ENCODE peak calls at places on chromosomes 7 and 10, in nine cellular contexts. E is A549, X is RWPE2, D is Panc1, V is right cardiac atrium, I is left lung, L is IMR-90, B is upper lobe of left lung, K is foreskin keratinocyte. A is an unnamed sample. For H3K4me1, the result is how much of the 10 kb centered on the place peaks cover.

GRCh38 chr7:45897042-45897690 is 8.9 kb downstream of the IGFBP1 start:
- ATAC-seq in E (no peak), D (no peak), I (no peak), K (no peak), L (no peak), B (no peak), V (no peak), X (peak), A (no peak)

GRCh38 chr7:151436446-151437162 is 3.3 kb downstream of the CRYGN start:
- ATAC-seq in I (no peak), K (no peak), E (no peak), V (peak), X (no peak), B (no peak), L (peak), D (no peak), A (peak)

GRCh38 chr7:94848992-94849576 is 58.3 kb upstream of the PPP1R9A start:
- ATAC-seq in V (no peak), B (no peak), L (no peak), K (no peak), D (no peak), X (no peak), I (no peak), E (no peak), A (no peak)

GRCh38 chr10:121516483-121516882 is 81.8 kb downstream of the FGFR2 start:
- ATAC-seq in B (no peak), V (no peak), L (no peak), D (no peak), I (no peak), X (no peak), E (no peak), K (no peak), A (no peak)

GRCh38 chr10:89337493-89337892 is 9.7 kb downstream of the IFIT3 start:
- ATAC-seq in K (peak), L (no peak), D (no peak), V (no peak), X (peak), B (no peak), I (no peak), E (no peak), A (no peak)

GRCh38 chr7:92010215-92010614 is 69.6 kb downstream of the AKAP9 start:
- ATAC-seq in X (peak), D (no peak), I (no peak), V (no peak), E (peak), L (no peak), B (no peak), K (no peak), A (no peak)

GRCh38 chr10:113005380-113005779 is 55.3 kb downstream of the TCF7L2 start:
- ATAC-seq in B (no peak), D (no peak), X (no peak), V (no peak), K (no peak), L (no peak), I (no peak), E (no peak), A (no peak)

GRCh38 chr7:102842284-102842683 is 70.5 kb upstream of the LRRC17 start:
- ATAC-seq in X (no peak), K (no peak), B (no peak), L (peak), E (no peak), D (no peak), I (no peak), V (no peak), A (no peak)

GRCh38 chr7:7395785-7396184 is 139.9 kb downstream of the COL28A1 start:
- ATAC-seq in L (no peak), D (no peak), I (peak), V (no peak), B (no peak), K (no peak), E (no peak), X (no peak), A (no peak)

GRCh38 chr10:7649673-7650330 is 17.0 kb downstream of the ITIH5 start:
- ATAC-seq in D (no peak), X (no peak), B (no peak), K (no peak), I (no peak), E (no peak), L (no peak), V (no peak), A (peak)

GRCh38 chr10:88849224-88849623 is 2.4 kb downstream of the ANKRD22 start:
- ATAC-seq in L (peak), I (no peak), K (no peak), B (no peak), V (no peak), D (no peak), X (no peak), E (no peak), A (no peak)

GRCh38 chr7:128155100-128155763 is 85.8 kb upstream of the LEP start:
- ATAC-seq in L (no peak), K (peak), E (no peak), I (no peak), X (no peak), V (no peak), B (no peak), D (no peak), A (no peak)

GRCh38 chr7:98126311-98127142 is 19.9 kb downstream of the LMTK2 start:
- ATAC-seq in I (no peak), X (no peak), D (no peak), V (no peak), L (no peak), B (no peak), E (no peak), K (peak), A (no peak)

GRCh38 chr10:124044143-124044862 is 49.1 kb downstream of the CHST15 start:
- ATAC-seq in V (no peak), I (no peak), D (peak), E (peak), K (peak), L (no peak), X (peak), B (no peak), A (no peak)

GRCh38 chr7:127375626-127376025 is 16.9 kb downstream of the ZNF800 start:
- ATAC-seq in B (no peak), X (no peak), E (no peak), V (no peak), L (no peak), I (no peak), K (peak), D (no peak), A (no peak)

GRCh38 chr10:69494626-69495558 is 43.6 kb downstream of the TSPAN15 start:
- ATAC-seq in L (no peak), I (no peak), E (no peak), D (no peak), X (no peak), K (no peak), B (no peak), V (peak), A (no peak)

GRCh38 chr7:90843467-90843866 is 247.3 kb downstream of the CDK14 start:
- ATAC-seq in V (peak), E (no peak), X (no peak), B (no peak), D (no peak), I (no peak), L (no peak), K (no peak), A (no peak)

GRCh38 chr7:144777005-144777814 is 58.6 kb downstream of the TPK1 start:
- ATAC-seq in E (no peak), X (no peak), L (no peak), B (no peak), D (no peak), K (no peak), V (no peak), I (no peak), A (no peak)

GRCh38 chr10:51108404-51108803 is 34.1 kb downstream of the PRKG1 start:
- ATAC-seq in X (no peak), B (no peak), L (no peak), K (no peak), D (no peak), I (no peak), V (no peak), E (no peak), A (no peak)

GRCh38 chr10:103823706-103824272 is 31.6 kb downstream of the SH3PXD2A start:
- ATAC-seq in E (no peak), D (no peak), V (no peak), B (no peak), I (no peak), X (no peak), K (peak), L (no peak), A (no peak)

GRCh38 chr7:103888603-103889153 is 100.8 kb downstream of the RELN start:
- ATAC-seq in E (no peak), X (no peak), D (no peak), K (no peak), L (peak), V (no peak), B (no peak), I (no peak), A (no peak)

GRCh38 chr10:30502266-30503058 is 68.5 kb downstream of the MAP3K8 start:
- ATAC-seq in B (no peak), I (peak), K (no peak), X (no peak), L (peak), V (peak), E (no peak), D (no peak), A (no peak)

GRCh38 chr7:151453326-151453791 is 13.4 kb upstream of the CRYGN start:
- ATAC-seq in E (no peak), K (no peak), B (no peak), V (no peak), I (no peak), X (no peak), D (peak), L (no peak), A (no peak)

GRCh38 chr7:80172387-80172786 is 37.8 kb downstream of the GNAI1 start:
- ATAC-seq in I (no peak), E (no peak), V (no peak), K (no peak), L (no peak), B (no peak), D (no peak), X (no peak), A (no peak)

GRCh38 chr7:151744656-151745055 is 132.3 kb downstream of the PRKAG2 start:
- ATAC-seq in I (no peak), D (peak), E (peak), K (no peak), V (no peak), L (no peak), B (no peak), X (peak), A (no peak)

GRCh38 chr7:16889851-16890443 is 8.2 kb upstream of the AGR3 start:
- ATAC-seq in L (no peak), X (peak), V (no peak), B (no peak), D (peak), I (no peak), E (no peak), K (peak), A (no peak)

GRCh38 chr7:55185321-55185802 is 166.5 kb downstream of the EGFR start:
- ATAC-seq in E (peak), B (no peak), X (peak), D (no peak), V (peak), K (no peak), I (no peak), L (no peak), A (no peak)

GRCh38 chr10:75012471-75012870 is 99.0 kb upstream of the SAMD8 start:
- ATAC-seq in K (no peak), B (no peak), I (no peak), X (no peak), D (no peak), E (no peak), L (no peak), V (no peak), A (no peak)

GRCh38 chr7:94907420-94908203 is at the start of gene PPP1R9A:
- ATAC-seq in B (peak), V (peak), D (peak), X (peak), E (peak), K (peak), I (peak), L (peak), A (peak)

GRCh38 chr7:8068892-8069686 is 100.5 kb downstream of the GLCCI1 start:
- ATAC-seq in B (no peak), V (peak), E (no peak), K (no peak), L (no peak), I (peak), D (no peak), X (no peak), A (no peak)

GRCh38 chr10:130728531-130729215 is 582.8 kb downstream of the TCERG1L start:
- ATAC-seq in V (no peak), D (no peak), X (no peak), E (no peak), B (no peak), K (no peak), I (no peak), L (no peak), A (no peak)

GRCh38 chr7:24580283-24580946 is 7.2 kb downstream of the PALS2 start:
- ATAC-seq in E (no peak), D (no peak), K (peak), B (no peak), X (no peak), I (no peak), L (no peak), V (no peak), A (no peak)

GRCh38 chr7:147483634-147484292 is 1106.8 kb upstream of the C7orf33 start:
- ATAC-seq in X (peak), I (no peak), L (peak), E (no peak), D (no peak), K (no peak), V (no peak), B (no peak), A (no peak)

GRCh38 chr10:73577788-73578187 is 13.4 kb downstream of the USP54 start:
- ATAC-seq in V (peak), D (peak), E (no peak), I (peak), X (peak), B (peak), K (peak), L (peak), A (peak)

GRCh38 chr10:127877116-127877515 is 15.6 kb downstream of the CLRN3 start:
- ATAC-seq in K (no peak), I (no peak), E (no peak), D (no peak), X (no peak), B (no peak), V (no peak), L (no peak), A (no peak)

GRCh38 chr10:74213571-74214162 is 62.6 kb downstream of the ADK start:
- ATAC-seq in V (peak), L (peak), D (peak), K (no peak), B (no peak), E (peak), I (peak), X (peak), A (no peak)

GRCh38 chr7:91892099-91892788 is 11.7 kb upstream of the MTERF1 start:
- ATAC-seq in E (no peak), V (no peak), I (peak), X (no peak), L (no peak), K (peak), D (no peak), B (peak), A (no peak)

GRCh38 chr10:113706623-113707022 is 26.9 kb downstream of the CASP7 start:
- ATAC-seq in E (no peak), I (no peak), B (no peak), K (no peak), V (no peak), L (no peak), X (no peak), D (no peak), A (no peak)

GRCh38 chr10:114648368-114648767 is 9.7 kb downstream of the ABLIM1 start:
- ATAC-seq in V (no peak), I (peak), B (no peak), L (peak), E (peak), X (peak), D (peak), K (peak), A (no peak)

GRCh38 chr10:109902992-109903947 is 20.0 kb downstream of the XPNPEP1 start:
- ATAC-seq in I (peak), V (no peak), K (peak), D (no peak), X (peak), L (peak), B (no peak), E (peak), A (no peak)

GRCh38 chr10:28581916-28582315 is 49.0 kb downstream of the WAC start:
- ATAC-seq in B (no peak), I (no peak), V (no peak), L (no peak), K (no peak), D (no peak), X (no peak), E (no peak), A (no peak)
- H3K4me1 ChIP-seq in B (under half), I (half or more), V (under half), L (under half), K (under half), D (under half), X (under half), E (under half), A (half or more)

GRCh38 chr10:99041468-99041867 is 194.2 kb downstream of the HPSE2 start:
- ATAC-seq in X (no peak), V (no peak), L (no peak), K (no peak), I (no peak), E (no peak), B (peak), D (peak), A (no peak)
- H3K27ac ChIP-seq in X (no peak), V (no peak), L (no peak), K (no peak), I (no peak), E (no peak), B (no peak), D (no peak), A (no peak)

DNA sequence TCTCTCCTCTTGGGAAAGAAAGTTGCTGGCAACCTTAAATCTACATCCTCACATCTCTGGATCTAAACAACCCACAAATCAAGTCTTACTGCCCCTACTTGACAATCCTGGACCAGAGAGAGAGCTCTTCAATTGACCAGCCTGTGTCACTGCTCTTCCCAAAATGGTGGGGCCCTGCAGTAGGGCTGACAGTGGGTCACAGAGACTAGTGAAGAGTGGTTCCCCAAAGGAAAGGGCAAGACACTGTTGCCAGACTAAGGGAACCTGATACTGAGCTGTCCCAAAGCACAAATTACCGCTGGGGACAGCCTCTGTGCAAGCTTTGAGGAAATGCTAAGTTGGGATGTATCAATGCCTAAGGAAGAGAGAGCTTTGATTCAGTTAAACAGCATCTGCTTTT is 4.5 kb upstream of the GPRIN2 start:
- ATAC-seq in L (no peak), X (no peak), K (no peak), B (no peak), V (no peak), D (no peak), I (no peak), E (no peak), A (no peak)
- H3K4me1 ChIP-seq in L (under half), X (under half), K (under half), B (under half), V (under half), D (under half), I (under half), E (under half), A (under half)

GRCh38 chr7:2754086-2754485 is 66.1 kb downstream of the AMZ1 start:
- ATAC-seq in X (no peak), V (no peak), L (no peak), I (no peak), E (no peak), D (no peak), B (no peak), K (no peak), A (no peak)
- H3K27ac ChIP-seq in X (no peak), V (no peak), L (no peak), I (no peak), E (no peak), D (peak), B (no peak), K (no peak), A (no peak)

DNA sequence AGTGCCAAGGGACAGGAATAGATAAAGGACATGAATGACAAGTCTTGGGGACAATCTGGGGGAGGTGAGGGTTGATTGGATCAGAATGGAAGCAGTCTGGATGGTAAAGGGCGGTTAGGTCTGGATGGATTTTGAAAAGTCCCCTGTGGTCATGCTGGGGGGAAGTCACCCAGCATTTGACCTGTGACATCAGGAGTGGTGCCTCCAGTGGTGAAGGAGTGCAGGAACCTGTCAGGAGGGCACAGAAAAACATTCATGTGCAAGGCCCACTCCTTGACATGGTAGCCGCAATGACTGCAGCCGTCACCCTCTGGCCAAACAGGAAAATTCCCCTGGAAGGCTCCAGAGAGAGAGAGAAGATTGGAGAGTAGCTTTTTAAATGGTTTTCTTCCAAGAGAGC is 304.8 kb downstream of the GFRA1 start:
- ATAC-seq in L (no peak), I (no peak), D (no peak), K (no peak), V (no peak), E (no peak), B (no peak), X (no peak), A (no peak)
- H3K4me1 ChIP-seq in L (under half), I (under half), D (under half), K (under half), V (under half), E (under half), B (under half), X (under half), A (under half)

GRCh38 chr10:132738454-132739224 is 47.3 kb downstream of the NKX6-2 start:
- ATAC-seq in D (no peak), X (no peak), E (no peak), B (no peak), I (no peak), L (no peak), V (no peak), K (no peak), A (no peak)

GRCh38 chr10:132737390-132738048 is 48.4 kb downstream of the NKX6-2 start:
- ATAC-seq in I (no peak), D (no peak), V (peak), B (no peak), L (no peak), E (no peak), K (no peak), X (no peak), A (no peak)

GRCh38 chr10:132735341-132735775 is 50.6 kb downstream of the NKX6-2 start:
- ATAC-seq in D (no peak), L (no peak), K (no peak), X (no peak), E (no peak), B (no peak), V (no peak), I (no peak), A (no peak)

GRCh38 chr10:132733926-132734325 is 52.0 kb downstream of the NKX6-2 start:
- ATAC-seq in I (no peak), D (no peak), K (no peak), L (no peak), X (no peak), V (no peak), B (no peak), E (no peak), A (no peak)

DNA sequence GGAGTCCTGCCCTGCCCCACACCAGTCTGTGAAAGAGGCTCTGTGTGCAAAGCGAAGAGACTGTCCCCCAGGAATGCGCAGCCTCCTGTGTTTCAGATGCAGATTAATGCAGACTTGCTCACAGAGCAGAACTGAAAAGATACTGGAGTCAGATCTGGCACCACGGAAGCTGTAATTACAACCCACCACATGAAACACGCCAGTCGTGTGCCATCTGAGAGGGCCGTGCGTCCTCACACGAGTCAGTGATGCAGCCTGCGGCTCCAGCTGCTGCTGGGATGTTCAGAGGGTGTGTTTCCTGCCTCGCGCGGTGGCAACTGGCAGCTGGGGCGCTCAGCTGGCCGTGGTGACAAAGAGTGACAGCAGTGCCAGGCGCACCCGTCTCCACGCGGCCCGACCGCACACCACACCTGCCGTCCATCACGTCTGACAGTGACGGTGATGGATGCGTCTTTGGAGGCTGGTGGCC is 50.0 kb downstream of the NKX6-2 start:
- ATAC-seq in E (no peak), X (no peak), B (no peak), I (no peak), L (no peak), D (no peak), V (no peak), K (no peak), A (no peak)
- H3K27ac ChIP-seq in E (no peak), X (no peak), B (no peak), I (no peak), L (no peak), D (no peak), V (no peak), K (no peak), A (no peak)

GRCh38 chr10:80185522-80186299 is 19.6 kb downstream of the ANXA11 start:
- ATAC-seq in K (no peak), L (no peak), B (no peak), I (no peak), X (no peak), D (no peak), V (peak), E (no peak), A (peak)

GRCh38 chr10:80186364-80187012 is 18.8 kb downstream of the ANXA11 start:
- ATAC-seq in X (no peak), V (peak), D (peak), I (peak), B (peak), E (no peak), K (peak), L (no peak), A (peak)

GRCh38 chr10:80184291-80184690 is 21.0 kb downstream of the ANXA11 start:
- ATAC-seq in V (no peak), X (no peak), I (no peak), D (no peak), B (no peak), K (no peak), E (no peak), L (peak), A (no peak)

GRCh38 chr10:80183436-80183835 is 21.9 kb downstream of the ANXA11 start:
- ATAC-seq in K (no peak), E (no peak), I (no peak), L (no peak), V (no peak), B (no peak), X (no peak), D (no peak), A (no peak)

GRCh38 chr10:80182986-80183385 is 22.4 kb downstream of the ANXA11 start:
- ATAC-seq in L (no peak), I (no peak), D (no peak), X (no peak), B (no peak), V (no peak), E (no peak), K (no peak), A (no peak)
- H3K4me1 ChIP-seq in L (under half), I (half or more), D (under half), X (under half), B (under half), V (half or more), E (under half), K (under half), A (half or more)